ENCODE peak calls at places on chromosome 5, in eight cellular contexts. E is activated naive CD8-positive, alpha-beta T cell treated with anti-CD3 and anti-CD28 coated beads, Interleukin-2, amount 10 ng/mL, durations not matched to agents 7 days and 5 days; S is EL; B is glutamatergic neuron; T is CD8-positive, alpha-beta T cell; Z is KBM-7; U is hypothalamus; K is stimulated activated naive CD8-positive, alpha-beta T cell treated with anti-CD3 and anti-CD28 coated beads, Interleukin-15, Interleukin-2, amounts not matched to agents 100 U/mL and 50 U/mL, for 24 hours. R is an unnamed sample.

GRCh38 chr5:90119531-90119940 is 290.0 kb downstream of the CETN3 start:
- DNase-seq in T (no peak), E (no peak), Z (no peak), B (no peak), U (no peak), K (no peak), S (no peak), R (peak)

GRCh38 chr5:172350212-172351181 is 66.9 kb upstream of the UBTD2 start:
- DNase-seq in T (no peak), K (no peak), Z (no peak), U (no peak), B (no peak), S (no peak), E (no peak), R (no peak)

GRCh38 chr5:170436335-170436734 is 47.2 kb upstream of the KCNMB1 start:
- DNase-seq in B (no peak), E (no peak), U (no peak), Z (no peak), K (no peak), S (no peak), T (no peak), R (no peak)

GRCh38 chr5:14250778-14251711 is 107.9 kb downstream of the TRIO start:
- DNase-seq in B (no peak), Z (no peak), S (no peak), K (no peak), U (no peak), E (no peak), T (no peak), R (no peak)

GRCh38 chr5:170632985-170633234 is 129.1 kb downstream of the KCNIP1 start:
- DNase-seq in Z (peak), E (peak), U (peak), T (peak), K (peak), S (no peak), B (peak), R (no peak)

GRCh38 chr5:104189909-104190308 is 627.3 kb upstream of the NUDT12 start:
- DNase-seq in B (no peak), E (no peak), Z (peak), K (no peak), T (no peak), S (peak), U (no peak), R (peak)

GRCh38 chr5:110086658-110087388 is 397.1 kb downstream of the MAN2A1 start:
- DNase-seq in K (peak), E (no peak), T (no peak), U (no peak), B (no peak), S (peak), Z (no peak), R (peak)

GRCh38 chr5:169545762-169546161 is 37.8 kb upstream of the SPDL1 start:
- DNase-seq in T (no peak), K (no peak), S (peak), Z (no peak), U (no peak), E (no peak), B (no peak), R (peak)

GRCh38 chr5:134503088-134503936 is 22.2 kb upstream of the JADE2 start:
- DNase-seq in T (peak), K (peak), U (peak), E (peak), S (peak), Z (peak), B (no peak), R (peak)

GRCh38 chr5:15238006-15238405 is 262.0 kb upstream of the FBXL7 start:
- DNase-seq in K (no peak), B (no peak), S (no peak), Z (no peak), E (no peak), T (no peak), U (no peak), R (no peak)

GRCh38 chr5:141604318-141604717 is 14.5 kb downstream of the DIAPH1 start:
- DNase-seq in U (no peak), S (peak), T (peak), K (peak), Z (peak), B (no peak), E (no peak), R (peak)

GRCh38 chr5:172123269-172123692 is 64.7 kb downstream of the STK10 start:
- DNase-seq in Z (no peak), E (no peak), K (no peak), B (no peak), S (peak), U (peak), T (no peak), R (peak)

R was measured in NCI-H226.